ENCODE peak calls at places on chromosomes 4 and X, in six cellular contexts. M is H1, D is GM12878, W is GM12891, K is K562, A is HepG2. Z is an unnamed sample.

GRCh38 chrX:110853610-110854009 is 58.0 kb upstream of the CHRDL1 start:
- DNase-seq in W (no peak), M (no peak), K (no peak), A (no peak), D (no peak), Z (no peak)

GRCh38 chrX:25548806-25549205 is 533.0 kb upstream of the ARX start:
- DNase-seq in K (no peak), D (no peak), W (no peak), A (no peak), M (no peak), Z (no peak)

GRCh38 chrX:920234-920799 is 289.7 kb downstream of the SHOX start:
- DNase-seq in A (no peak), D (no peak), W (no peak), K (no peak), M (no peak), Z (no peak)

GRCh38 chr4:139663561-139664138 is 2.0 kb upstream of the MGST2 start:
- DNase-seq in K (no peak), W (no peak), A (no peak), D (no peak), M (no peak), Z (no peak)

GRCh38 chrX:74325130-74326059 is 21.4 kb downstream of the ZCCHC13 start:
- DNase-seq in D (no peak), W (no peak), A (no peak), K (peak), M (peak), Z (no peak)

GRCh38 chrX:39675619-39676018 is 422.1 kb downstream of the BCOR start:
- DNase-seq in W (no peak), D (no peak), K (no peak), M (no peak), A (no peak), Z (no peak)

GRCh38 chr4:6915041-6916005 is 5.7 kb downstream of the TBC1D14 start:
- DNase-seq in K (no peak), M (no peak), D (no peak), A (no peak), W (no peak), Z (no peak)

GRCh38 chrX:131543774-131544173 is at the start of gene OR13H1:
- DNase-seq in W (no peak), D (no peak), M (no peak), K (no peak), A (no peak), Z (no peak)

GRCh38 chr4:150769235-150769634 is 187.3 kb downstream of the MAB21L2 start:
- DNase-seq in K (no peak), M (no peak), W (no peak), D (no peak), A (peak), Z (no peak)

GRCh38 chr4:152661649-152662048 is 18.1 kb downstream of the TMEM154 start:
- DNase-seq in W (no peak), A (no peak), D (no peak), M (no peak), K (no peak), Z (no peak)

GRCh38 chr4:25790024-25790423 is 72.8 kb downstream of the SEL1L3 start:
- DNase-seq in D (no peak), A (no peak), M (no peak), W (no peak), K (no peak), Z (no peak)

GRCh38 chr4:25795091-25795490 is 67.7 kb downstream of the SEL1L3 start:
- DNase-seq in K (no peak), M (no peak), D (no peak), W (no peak), A (no peak), Z (no peak)

GRCh38 chr4:25795566-25796454 is 67.0 kb downstream of the SEL1L3 start:
- DNase-seq in K (no peak), W (no peak), D (no peak), M (peak), A (peak), Z (no peak)

GRCh38 chr4:25792200-25792791 is 70.5 kb downstream of the SEL1L3 start:
- DNase-seq in A (peak), D (no peak), W (no peak), K (peak), M (no peak), Z (no peak)

DNA sequence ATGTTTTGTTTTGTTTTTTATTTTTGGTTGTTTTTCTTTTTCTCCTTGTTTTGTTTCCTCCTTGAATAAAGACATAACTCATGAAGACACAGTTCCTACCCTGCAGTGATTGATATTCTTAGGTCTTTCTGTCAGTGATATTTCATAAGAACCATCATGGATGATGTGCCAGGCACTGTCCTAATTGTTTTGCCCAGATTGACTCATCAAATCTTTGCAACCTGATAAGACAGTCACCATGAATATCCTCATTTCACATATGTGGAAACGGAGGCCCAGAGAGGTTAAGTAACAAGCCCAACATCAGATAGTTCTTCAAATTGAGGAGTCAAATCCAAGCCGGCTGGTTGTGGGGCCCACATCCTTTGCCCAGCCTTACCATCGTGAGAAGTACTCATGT is 69.9 kb downstream of the SEL1L3 start:
- DNase-seq in M (no peak), A (no peak), W (no peak), K (no peak), D (no peak), Z (no peak)
- TF ChIP-seq POLR2AphosphoS5 in M (no peak), A (no peak), W (no peak), K (no peak), D (no peak), Z (no peak)

GRCh38 chr4:687975-688694 is 816 bp downstream of the SLC49A3 start:
- DNase-seq in M (no peak), A (no peak), D (no peak), K (no peak), W (no peak), Z (no peak)

GRCh38 chr4:685681-686218 is 3.2 kb downstream of the SLC49A3 start:
- DNase-seq in W (no peak), D (no peak), M (no peak), K (no peak), A (no peak), Z (no peak)

GRCh38 chr4:688695-689497 is at the start of gene SLC49A3:
- DNase-seq in W (no peak), A (no peak), M (no peak), K (no peak), D (no peak), Z (no peak)

GRCh38 chr4:686371-687040 is 2.4 kb downstream of the SLC49A3 start:
- DNase-seq in A (no peak), K (no peak), D (no peak), W (no peak), M (no peak), Z (no peak)

GRCh38 chr4:687048-687974 is 1.6 kb downstream of the SLC49A3 start:
- DNase-seq in D (no peak), A (peak), K (peak), W (no peak), M (no peak), Z (no peak)
- TF ChIP-seq POLR2A in D (peak), A (no peak), K (peak), W (no peak), M (no peak), Z (no peak)

GRCh38 chr4:99383833-99384392 is 31.4 kb upstream of the ADH1C start:
- DNase-seq in A (no peak), K (no peak), D (no peak), M (no peak), W (no peak), Z (no peak)
- TF ChIP-seq TAF1 in A (no peak), K (no peak), D (no peak), M (no peak), W (no peak), Z (no peak)

DNA sequence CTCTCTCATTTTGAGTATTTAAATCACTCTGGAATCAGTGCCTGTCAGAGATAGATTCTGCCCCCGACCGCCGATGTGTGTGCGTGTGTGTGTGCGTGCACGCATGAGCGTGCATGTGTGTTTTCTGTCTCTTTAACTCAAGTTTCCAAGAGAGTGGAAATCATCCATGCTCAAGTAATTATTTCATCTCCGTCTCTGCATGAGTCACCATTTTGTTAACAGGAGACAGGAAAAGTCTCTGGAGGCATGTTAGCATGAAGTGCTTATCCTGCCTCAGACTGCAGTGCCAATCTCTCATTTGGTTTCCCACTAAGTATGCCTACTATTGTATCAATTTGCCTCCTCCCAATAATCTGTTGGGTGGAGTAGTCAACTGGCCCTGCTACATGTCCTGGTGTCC is 182.9 kb upstream of the NHS start:
- DNase-seq in K (no peak), D (no peak), W (no peak), A (no peak), M (no peak), Z (no peak)
- TF ChIP-seq POLR2AphosphoS5 in K (no peak), D (no peak), W (no peak), A (no peak), M (no peak), Z (no peak)

GRCh38 chr4:4775493-4776004 is 83.9 kb upstream of the MSX1 start:
- DNase-seq in M (no peak), W (no peak), A (no peak), D (no peak), K (no peak), Z (no peak)

GRCh38 chr4:4770610-4771009 is 88.9 kb upstream of the MSX1 start:
- DNase-seq in W (no peak), M (no peak), A (no peak), D (no peak), K (no peak), Z (no peak)

GRCh38 chr4:4772534-4772933 is 86.9 kb upstream of the MSX1 start:
- DNase-seq in K (no peak), M (no peak), A (no peak), D (no peak), W (no peak), Z (no peak)

GRCh38 chr4:4766570-4766969 is 92.9 kb upstream of the MSX1 start:
- DNase-seq in W (no peak), M (no peak), D (no peak), K (no peak), A (no peak), Z (no peak)

DNA sequence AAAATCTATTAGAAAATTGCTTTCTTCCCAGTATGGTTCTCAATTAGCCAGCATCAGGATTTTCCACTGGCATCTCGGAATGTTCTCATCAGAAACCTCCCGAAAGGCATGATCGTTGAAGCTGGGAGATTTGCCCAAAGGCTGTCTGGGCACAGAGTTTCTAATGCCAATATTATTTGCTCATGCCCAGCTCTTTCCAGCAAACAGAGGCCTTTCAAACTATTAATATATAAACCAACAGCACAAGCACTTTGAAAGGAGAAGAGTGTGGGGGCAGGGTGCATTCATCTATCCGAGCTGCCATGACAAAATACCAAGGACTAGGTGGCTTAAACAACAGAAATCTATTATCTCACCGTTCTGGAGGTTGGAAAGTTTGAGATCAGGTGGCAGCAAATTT is 88.3 kb upstream of the MSX1 start:
- DNase-seq in M (no peak), A (no peak), D (no peak), W (no peak), K (no peak), Z (no peak)
- TF ChIP-seq POLR2A in M (no peak), A (no peak), D (no peak), W (no peak), K (no peak), Z (no peak)

GRCh38 chr4:2350982-2351381 is 67.5 kb downstream of the ZFYVE28 start:
- DNase-seq in M (no peak), K (no peak), D (no peak), W (no peak), A (no peak), Z (no peak)
- TF ChIP-seq TAF1 in M (no peak), K (no peak), D (no peak), W (no peak), A (no peak), Z (no peak)

GRCh38 chr4:56253631-56254241 is 133.6 kb downstream of the AASDH start:
- DNase-seq in K (no peak), M (no peak), A (no peak), W (no peak), D (no peak), Z (no peak)

GRCh38 chr4:56250801-56251200 is 136.5 kb downstream of the AASDH start:
- DNase-seq in M (no peak), D (no peak), A (no peak), W (no peak), K (no peak), Z (no peak)

GRCh38 chr4:56247646-56248045 is 139.6 kb downstream of the AASDH start:
- DNase-seq in D (no peak), K (no peak), A (peak), M (no peak), W (no peak), Z (no peak)

GRCh38 chr4:56255820-56256219 is 131.5 kb downstream of the AASDH start:
- DNase-seq in M (no peak), A (no peak), D (no peak), K (no peak), W (no peak), Z (no peak)

DNA sequence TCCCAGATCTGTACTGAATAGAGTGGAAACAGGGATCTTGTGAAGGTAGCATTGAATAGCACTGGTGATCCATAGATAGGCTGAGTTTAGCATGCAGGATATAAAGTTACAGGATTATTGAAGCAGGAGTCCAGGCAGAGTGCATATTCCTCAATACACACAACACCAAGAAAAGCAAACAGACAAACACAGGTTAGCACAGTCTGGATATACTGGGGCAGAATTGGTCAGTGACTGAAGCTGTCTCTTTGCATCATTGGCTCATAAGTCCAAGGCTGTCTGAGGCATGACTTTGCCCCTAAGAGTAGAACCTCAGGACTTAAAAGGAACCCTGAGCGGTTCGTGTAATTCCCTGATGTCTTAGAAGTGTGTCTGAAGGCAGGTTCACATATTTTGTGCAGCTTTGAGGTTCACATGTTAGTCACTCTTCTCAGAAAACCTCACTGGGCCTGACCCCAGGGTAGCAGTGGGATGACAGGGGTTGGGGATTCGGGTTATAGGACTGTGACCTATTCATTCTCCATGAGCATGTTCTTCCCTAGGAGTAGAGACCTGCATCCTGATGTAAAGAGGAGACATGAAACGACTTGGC is 134.6 kb downstream of the AASDH start:
- DNase-seq in D (no peak), A (peak), K (no peak), W (no peak), M (no peak), Z (no peak)
- TF ChIP-seq POLR2AphosphoS5 in D (no peak), A (no peak), K (no peak), W (no peak), M (no peak), Z (no peak)

GRCh38 chr4:122152699-122153328 is 683 bp downstream of the BLTP1 start:
- DNase-seq in A (peak), D (no peak), W (peak), M (no peak), K (peak), Z (peak)
- TF ChIP-seq POLR2A in A (no peak), D (no peak), W (no peak), M (no peak), K (no peak), Z (peak)

DNA sequence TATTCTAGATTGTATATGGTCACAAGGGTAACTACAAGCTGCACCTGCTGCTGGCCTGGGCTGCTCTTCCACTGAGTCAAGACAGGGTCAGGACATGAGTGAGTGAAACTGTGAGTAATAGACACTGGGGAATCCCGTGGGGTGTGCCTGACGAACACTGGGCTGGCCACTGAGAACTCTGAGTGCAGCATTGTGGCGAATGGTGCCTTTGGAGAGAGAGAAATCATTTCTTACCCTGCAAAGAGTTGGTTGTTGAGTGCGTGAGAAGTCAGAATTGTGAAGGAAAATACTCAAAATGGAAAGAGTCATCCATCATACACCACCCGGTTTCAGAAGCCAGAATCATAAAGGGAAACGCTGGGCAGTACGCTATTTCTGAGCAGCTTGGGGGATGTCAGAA is 43.1 kb upstream of the LSM6 start:
- DNase-seq in M (no peak), D (peak), W (peak), A (no peak), K (no peak), Z (peak)
- TF ChIP-seq TAF1 in M (no peak), D (peak), W (no peak), A (no peak), K (no peak), Z (no peak)

DNA sequence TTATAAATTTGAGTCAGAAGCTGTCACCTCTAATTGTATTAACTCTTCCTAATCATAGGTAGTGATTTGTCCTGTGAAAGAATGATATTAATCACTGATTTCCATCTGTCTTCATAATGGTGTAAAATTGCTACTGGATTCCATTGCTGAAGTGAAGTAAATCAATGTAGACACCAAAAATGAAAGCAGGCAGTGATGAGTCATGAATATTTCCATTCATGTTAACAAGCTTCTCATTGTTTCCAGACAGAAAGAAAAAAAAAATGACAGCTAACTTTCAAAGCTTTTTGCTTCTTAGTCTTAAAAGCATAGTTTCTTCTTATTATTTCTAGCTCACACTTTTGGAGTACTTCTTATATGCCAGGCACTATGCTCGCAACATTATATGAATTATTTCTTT is 21.5 kb downstream of the FAM114A1 start:
- DNase-seq in A (peak), D (peak), W (peak), K (no peak), M (no peak), Z (no peak)
- TF ChIP-seq POLR2AphosphoS5 in A (no peak), D (no peak), W (no peak), K (no peak), M (no peak), Z (no peak)